ENCODE peak calls at places on chromosomes 7 and 10, in five cellular contexts. D is T-cell; Z is NCI-H2029; A is activated CD4-positive, CD25-positive, alpha-beta regulatory T cell treated with anti-CD3 and anti-CD28 coated beads, Interleukin-2, amount 50 U/mL, for 72 hours; C is left lobe of liver. Y is an unnamed sample.

GRCh38 chr10:60572511-60573194 is 183.0 kb upstream of the ANK3 start:
- DNase-seq in C (peak; percentile 56), A (no peak), Z (no peak), D (no peak), Y (peak; percentile 5)

GRCh38 chr10:30928742-30929141 is 102.9 kb downstream of the ZNF438 start:
- DNase-seq in D (no peak), Z (no peak), C (no peak), A (no peak), Y (no peak)

GRCh38 chr7:51187941-51188340 is 128.7 kb downstream of the COBL start:
- DNase-seq in D (no peak), A (no peak), C (no peak), Z (no peak), Y (peak; percentile 73)

GRCh38 chr10:60817135-60817805 is 39.0 kb downstream of the CDK1 start:
- DNase-seq in D (no peak), Z (no peak), A (no peak), C (no peak), Y (no peak)

GRCh38 chr10:29409241-29410051 is 120.6 kb downstream of the LYZL1 start:
- DNase-seq in C (peak; percentile 87), Z (no peak), D (peak; percentile 34), A (peak; percentile 54), Y (peak; percentile 55)

GRCh38 chr7:140263277-140263676 is 86.5 kb upstream of the KDM7A start:
- DNase-seq in C (no peak), Z (no peak), A (no peak), D (peak; percentile 51), Y (no peak)

GRCh38 chr7:75989084-75989725 is 5.2 kb downstream of the TMEM120A start:
- DNase-seq in A (no peak), Z (no peak), C (peak; percentile 80), D (no peak), Y (no peak)

GRCh38 chr10:75597691-75598455 is 166.4 kb downstream of the LRMDA start:
- DNase-seq in C (no peak), D (no peak), Z (no peak), A (no peak), Y (no peak)

Y was measured in SHP77.